ENCODE peak calls at places on chromosomes 2 and 18, in five cellular contexts. T is GM12878, C is A549, Z is IMR-90, I is K562. O is an unnamed sample.

GRCh38 chr2:160375037-160375436 is 118.6 kb downstream of the RBMS1 start:
- DNase-seq in T (no peak), C (peak), Z (peak), I (no peak), O (no peak)

GRCh38 chr2:233756429-233757081 is 3.5 kb upstream of the UGT1A1 start:
- DNase-seq in T (no peak), C (peak), Z (no peak), I (no peak), O (no peak)

GRCh38 chr2:36461039-36461681 is 105.6 kb downstream of the CRIM1 start:
- DNase-seq in T (peak), C (peak), Z (peak), I (no peak), O (no peak)

GRCh38 chr2:95531254-95531771 is 46.8 kb upstream of the TRIM43B start:
- DNase-seq in T (no peak), C (no peak), Z (no peak), I (no peak), O (no peak)

GRCh38 chr2:205060269-205060668 is 515.0 kb downstream of the PARD3B start:
- DNase-seq in T (no peak), C (peak), Z (peak), I (no peak), O (no peak)

GRCh38 chr2:235521844-235522243 is 28.0 kb downstream of the AGAP1 start:
- DNase-seq in T (no peak), C (no peak), Z (no peak), I (no peak), O (no peak)

GRCh38 chr2:144466637-144467036 is 53.3 kb downstream of the ZEB2 start:
- DNase-seq in T (no peak), C (no peak), Z (no peak), I (no peak), O (no peak)

GRCh38 chr2:3504741-3505140 is 14.6 kb downstream of the ADI1 start:
- DNase-seq in T (no peak), C (no peak), Z (no peak), I (no peak), O (no peak)

GRCh38 chr2:217393585-217394032 is 533.7 kb upstream of the TNP1 start:
- DNase-seq in T (no peak), C (peak), Z (peak), I (no peak), O (no peak)

GRCh38 chr2:190173382-190173781 is 110.9 kb upstream of the MSTN start:
- DNase-seq in T (no peak), C (no peak), Z (no peak), I (no peak), O (no peak)

GRCh38 chr2:96175951-96176350 is 30.7 kb upstream of the DUSP2 start:
- DNase-seq in T (no peak), C (no peak), Z (peak), I (no peak), O (no peak)

GRCh38 chr18:2336993-2337392 is 234.3 kb downstream of the METTL4 start:
- DNase-seq in T (no peak), C (no peak), Z (no peak), I (no peak), O (no peak)

GRCh38 chr18:41146301-41146700 is 808.7 kb upstream of the PIK3C3 start:
- DNase-seq in T (no peak), C (no peak), Z (no peak), I (no peak), O (no peak)

GRCh38 chr18:12377556-12378553 is 828 bp upstream of the AFG3L2 start:
- DNase-seq in T (no peak), C (no peak), Z (no peak), I (peak), O (no peak)

GRCh38 chr2:32479224-32479623 is 122.4 kb downstream of the BIRC6 start:
- DNase-seq in T (no peak), C (no peak), Z (peak), I (peak), O (no peak)

GRCh38 chr2:219537657-219538487 is 5.7 kb downstream of the CHPF start:
- DNase-seq in T (no peak), C (no peak), Z (no peak), I (no peak), O (no peak)

GRCh38 chr2:239307921-239308620 is 92.7 kb downstream of the HDAC4 start:
- DNase-seq in T (no peak), C (no peak), Z (no peak), I (no peak), O (no peak)

GRCh38 chr2:11749646-11750349 is 3.4 kb downstream of the LPIN1 start:
- DNase-seq in T (peak), C (no peak), Z (peak), I (no peak), O (no peak)

GRCh38 chr2:181395871-181396574 is 61.2 kb upstream of the ITGA4 start:
- DNase-seq in T (no peak), C (no peak), Z (no peak), I (no peak), O (no peak)

GRCh38 chr2:181394741-181395437 is 62.3 kb upstream of the ITGA4 start:
- DNase-seq in T (no peak), C (no peak), Z (no peak), I (no peak), O (no peak)

GRCh38 chr2:181397331-181397730 is 59.9 kb upstream of the ITGA4 start:
- DNase-seq in T (no peak), C (no peak), Z (no peak), I (no peak), O (no peak)

GRCh38 chr2:181398000-181398399 is 59.2 kb upstream of the ITGA4 start:
- DNase-seq in T (no peak), C (no peak), Z (no peak), I (no peak), O (no peak)

GRCh38 chr2:181396575-181397062 is 60.6 kb upstream of the ITGA4 start:
- DNase-seq in T (no peak), C (no peak), Z (no peak), I (no peak), O (no peak)
- TF ChIP-seq BHLHE40 in T (peak), C (no peak), Z (no peak), I (no peak), O (no peak)

GRCh38 chr2:105515581-105516415 is 116.9 kb upstream of the FHL2 start:
- DNase-seq in T (no peak), C (no peak), Z (no peak), I (no peak), O (no peak)

GRCh38 chr2:105518897-105519296 is 120.0 kb upstream of the FHL2 start:
- DNase-seq in T (no peak), C (peak), Z (no peak), I (peak), O (no peak)

GRCh38 chr2:105521176-105521575 is 122.3 kb upstream of the FHL2 start:
- DNase-seq in T (no peak), C (peak), Z (peak), I (peak), O (no peak)

GRCh38 chr2:105519516-105519915 is 120.7 kb upstream of the FHL2 start:
- DNase-seq in T (no peak), C (no peak), Z (no peak), I (no peak), O (no peak)

DNA sequence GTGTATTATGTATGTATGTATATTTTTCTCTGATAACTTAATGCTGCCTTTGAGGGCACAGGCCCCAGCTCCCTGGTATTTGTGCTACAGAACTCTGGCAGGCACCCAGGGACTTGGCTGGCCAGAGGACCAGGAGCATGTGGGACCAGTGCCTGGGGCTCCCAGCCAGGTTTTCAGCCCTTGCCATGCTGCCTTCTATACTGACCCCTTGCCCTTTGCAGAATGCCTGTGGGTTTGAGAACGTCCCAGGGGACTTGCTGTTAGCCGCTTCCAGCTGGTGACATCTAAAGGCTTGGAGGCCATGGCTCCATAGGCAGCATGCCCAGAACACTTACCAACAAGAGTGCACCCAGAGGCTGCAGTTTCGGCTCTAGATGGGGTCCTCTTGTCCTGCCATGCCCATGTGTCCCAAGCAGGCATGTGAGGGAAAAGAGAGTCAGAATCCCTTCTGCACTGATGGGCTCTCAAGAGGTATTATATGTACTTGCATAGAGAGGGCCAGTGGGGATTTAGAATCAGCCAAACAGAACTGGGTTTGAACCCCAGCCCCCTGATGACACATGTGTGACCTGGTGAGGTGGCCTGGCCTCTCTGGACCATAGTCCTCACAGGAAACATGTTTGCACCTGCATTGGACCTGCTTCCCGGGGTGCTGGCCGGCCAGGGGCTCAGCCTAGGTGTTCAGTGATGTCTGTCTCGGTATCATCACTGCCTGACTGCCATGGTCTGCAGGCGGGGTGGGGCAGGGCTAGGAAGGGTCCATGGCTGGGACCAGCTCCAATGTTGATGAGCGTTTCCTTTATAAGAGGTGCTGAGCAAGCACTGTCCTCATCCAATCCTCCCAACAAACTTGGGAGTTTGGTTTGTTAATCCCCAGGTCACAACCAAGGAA is 119.2 kb upstream of the FHL2 start:
- DNase-seq in T (no peak), C (no peak), Z (no peak), I (no peak), O (no peak)
- TF ChIP-seq BHLHE40 in T (no peak), C (no peak), Z (no peak), I (no peak), O (no peak)

GRCh38 chr2:80242355-80242910 is 62.1 kb downstream of the LRRTM1 start:
- DNase-seq in T (no peak), C (no peak), Z (no peak), I (no peak), O (no peak)

GRCh38 chr2:80233333-80233732 is 71.2 kb downstream of the LRRTM1 start:
- DNase-seq in T (no peak), C (no peak), Z (no peak), I (no peak), O (no peak)

DNA sequence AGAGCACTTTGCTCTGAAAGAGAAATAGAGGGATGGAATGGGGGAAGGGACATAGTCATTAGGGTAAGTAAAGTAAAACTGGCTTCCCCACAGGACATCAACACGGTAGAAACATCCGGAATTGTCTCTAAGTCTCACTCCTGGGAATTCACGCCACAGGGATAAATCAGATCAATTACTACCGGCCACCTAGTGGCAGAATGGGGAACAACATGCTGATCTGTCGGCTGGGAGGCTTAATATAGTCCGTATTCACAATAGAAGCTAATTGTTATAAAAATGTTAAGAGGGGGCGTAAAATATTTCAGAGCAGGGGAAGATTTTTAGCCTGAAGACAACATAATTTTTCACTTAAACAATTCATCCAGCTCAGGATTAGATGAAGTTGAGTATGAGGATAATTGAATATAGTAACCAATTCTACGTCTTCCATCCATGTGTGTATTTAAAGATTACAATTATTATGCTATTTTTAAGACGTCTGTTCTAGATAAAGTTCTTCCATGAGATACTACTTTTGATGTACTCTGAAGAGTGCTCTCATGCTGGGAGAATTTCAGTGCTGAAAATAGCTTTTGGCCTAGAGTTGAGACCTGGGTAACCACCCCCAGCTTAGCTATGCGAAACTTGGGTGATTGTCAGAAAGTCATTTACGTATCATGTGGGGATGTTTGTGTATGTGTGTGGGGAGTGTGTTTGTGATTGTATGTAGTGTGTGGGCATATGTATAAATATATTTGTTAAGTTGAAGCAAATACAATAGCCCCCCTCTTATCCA is 65.7 kb downstream of the LRRTM1 start:
- DNase-seq in T (no peak), C (peak), Z (peak), I (peak), O (peak)
- TF ChIP-seq BHLHE40 in T (no peak), C (no peak), Z (no peak), I (no peak), O (no peak)

DNA sequence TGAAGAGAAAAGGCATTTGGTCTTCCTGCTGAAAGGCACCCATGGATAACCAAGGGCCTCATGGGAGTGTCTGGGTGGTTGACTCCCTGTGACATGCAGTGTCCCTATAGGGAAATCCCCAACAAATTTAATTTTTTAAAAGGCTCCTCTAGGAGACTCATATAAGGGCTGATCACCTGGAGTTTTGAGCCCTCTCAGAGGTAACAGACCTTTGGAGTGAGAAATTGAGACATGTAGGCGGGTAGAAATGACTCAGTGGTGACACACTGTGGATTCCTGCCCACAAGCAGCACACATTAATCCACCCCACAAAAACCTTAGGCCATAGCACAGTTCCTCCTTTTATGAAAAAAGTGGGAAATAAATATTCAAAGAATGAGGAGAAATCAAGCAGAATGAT is 557.0 kb upstream of the CNTNAP5 start:
- DNase-seq in T (no peak), C (no peak), Z (no peak), I (no peak), O (no peak)
- TF ChIP-seq BHLHE40 in T (no peak), C (no peak), Z (no peak), I (no peak), O (no peak)

GRCh38 chr18:58359226-58360019 is 269.5 kb downstream of the ALPK2 start:
- DNase-seq in T (no peak), C (peak), Z (peak), I (no peak), O (no peak)
- TF ChIP-seq BHLHE40 in T (no peak), C (no peak), Z (no peak), I (no peak), O (no peak)

O was measured in HEK293T.